ENCODE peak calls at places on chromosomes 16 and 17, in ten cellular contexts. P is ELR; B is OCI-M1; N is activated CD4-positive, alpha-beta T cell treated with anti-CD3 and anti-CD28 coated beads for 48 hours; A is effector CD8-positive, alpha-beta T cell; O is HFFc6; V is mesendoderm; C is heart left ventricle; M is mucosa of descending colon; L is fibroblast of pulmonary artery. H is an unnamed sample.

GRCh38 chr17:34820166-34820920 is 140.9 kb downstream of the CCT6B start:
- DNase-seq in P (no peak), M (no peak), O (no peak), N (no peak), A (no peak), B (no peak), V (peak), C (no peak), L (no peak), H (no peak)

GRCh38 chr16:3646348-3646920 is 8.1 kb upstream of the DNASE1 start:
- DNase-seq in L (no peak), P (peak), O (no peak), A (no peak), C (no peak), N (no peak), V (peak), M (peak), B (no peak), H (peak)

GRCh38 chr17:56136316-56136715 is 17.0 kb upstream of the ANKFN1 start:
- DNase-seq in P (no peak), M (no peak), C (no peak), L (no peak), N (no peak), A (no peak), V (no peak), O (no peak), B (no peak), H (no peak)

GRCh38 chr17:57735707-57736106 is 9.4 kb downstream of the CCDC182 start:
- DNase-seq in V (peak), B (peak), N (no peak), P (peak), C (no peak), A (no peak), L (no peak), O (no peak), M (no peak), H (no peak)

GRCh38 chr16:59459811-59460210 is 725.7 kb upstream of the GOT2 start:
- DNase-seq in C (no peak), P (peak), L (peak), M (no peak), O (peak), B (no peak), A (no peak), N (no peak), V (no peak), H (peak)

GRCh38 chr17:77127735-77128361 is 12.9 kb upstream of the SEC14L1 start:
- DNase-seq in O (no peak), C (peak), N (peak), A (peak), L (no peak), M (peak), B (no peak), P (no peak), V (no peak), H (peak)

GRCh38 chr17:8468109-8468508 is 32.4 kb downstream of the NDEL1 start:
- DNase-seq in O (no peak), C (no peak), N (no peak), P (no peak), V (no peak), L (no peak), M (no peak), B (no peak), A (no peak), H (no peak)

GRCh38 chr17:57009737-57010445 is 32.0 kb downstream of the SCPEP1 start:
- DNase-seq in O (peak), A (peak), B (peak), C (no peak), P (peak), L (peak), V (peak), N (peak), M (peak), H (peak)

GRCh38 chr16:55901756-55902155 is 26.6 kb upstream of the CES5A start:
- DNase-seq in N (no peak), M (no peak), V (no peak), C (no peak), P (no peak), A (no peak), O (no peak), L (no peak), B (no peak), H (no peak)

GRCh38 chr16:49795513-49795912 is 60.4 kb downstream of the ZNF423 start:
- DNase-seq in N (no peak), A (no peak), B (no peak), O (no peak), L (no peak), C (no peak), P (no peak), M (no peak), V (no peak), H (no peak)

GRCh38 chr17:49244839-49245238 is 14.3 kb upstream of the PHOSPHO1 start:
- DNase-seq in M (no peak), C (no peak), N (no peak), L (no peak), O (no peak), B (no peak), A (no peak), P (no peak), V (no peak), H (no peak)

GRCh38 chr16:85017151-85017550 is 5.8 kb upstream of the ZDHHC7 start:
- DNase-seq in A (no peak), N (peak), O (no peak), L (no peak), M (no peak), P (peak), C (no peak), B (no peak), V (no peak), H (peak)

GRCh38 chr16:79589495-79590134 is 10.9 kb downstream of the MAF start:
- DNase-seq in P (no peak), M (peak), N (no peak), L (no peak), C (peak), B (no peak), V (no peak), O (no peak), A (no peak), H (no peak)

GRCh38 chr16:80931985-80932720 is 74.5 kb downstream of the CMC2 start:
- DNase-seq in L (peak), O (peak), P (peak), N (peak), M (peak), A (no peak), V (peak), C (peak), B (no peak), H (peak)

H was measured in iris pigment epithelial cell.